ENCODE peak calls at places on chromosomes 6 and 20, in eight cellular contexts. R, M, Q, O, N, P, W and U are unnamed samples.

GRCh38 chr6:3751019-3751729 is at the start of gene PXDC1:
- DNase-seq in Q (no peak), W (no peak), P (peak; percentile 48), R (no peak), O (no peak), M (peak; percentile 61), N (no peak), U (no peak)

GRCh38 chr6:355373-355772 is 36.2 kb upstream of the IRF4 start:
- DNase-seq in W (no peak), O (no peak), M (no peak), P (no peak), R (no peak), Q (peak; percentile 41), N (no peak), U (no peak)

GRCh38 chr6:157912326-157912725 is 69.3 kb upstream of the SYNJ2 start:
- DNase-seq in Q (no peak), O (no peak), M (peak; percentile 29), N (no peak), R (no peak), W (no peak), P (no peak), U (no peak)

GRCh38 chr20:18314786-18315406 is 26.6 kb downstream of the ZNF133 start:
- DNase-seq in O (no peak), P (no peak), Q (no peak), N (no peak), W (no peak), R (no peak), M (no peak), U (no peak)

GRCh38 chr20:44706371-44707258 is 8.6 kb upstream of the CCN5 start:
- DNase-seq in P (no peak), Q (no peak), W (no peak), N (no peak), R (no peak), O (peak; percentile 52), M (no peak), U (peak; percentile 76)

GRCh38 chr20:12053348-12053747 is 135.7 kb downstream of the BTBD3 start:
- DNase-seq in O (no peak), W (no peak), M (peak; percentile 12), R (no peak), Q (no peak), P (no peak), N (no peak), U (no peak)

GRCh38 chr6:135871878-135872277 is 20.4 kb downstream of the PDE7B start:
- DNase-seq in M (no peak), P (no peak), R (no peak), Q (no peak), N (no peak), W (no peak), O (no peak), U (no peak)

GRCh38 chr6:88661136-88661535 is 302.3 kb downstream of the RNGTT start:
- DNase-seq in R (no peak), W (no peak), N (no peak), O (no peak), M (no peak), Q (no peak), P (no peak), U (no peak)

GRCh38 chr6:155959898-155960297 is 504.3 kb upstream of the NOX3 start:
- DNase-seq in M (no peak), W (peak; percentile 41), Q (no peak), R (no peak), N (no peak), O (no peak), P (no peak), U (no peak)

GRCh38 chr6:163942790-163943189 is 528.3 kb downstream of the QKI start:
- DNase-seq in P (no peak), M (no peak), N (no peak), O (no peak), Q (no peak), W (no peak), R (no peak), U (no peak)

GRCh38 chr20:46549188-46549967 is 1.1 kb downstream of the OCSTAMP start:
- DNase-seq in M (no peak), Q (no peak), N (no peak), O (no peak), R (no peak), P (no peak), W (no peak), U (no peak)

GRCh38 chr6:20853828-20854227 is 319.6 kb downstream of the CDKAL1 start:
- DNase-seq in N (no peak), W (no peak), Q (no peak), M (no peak), P (no peak), O (no peak), R (no peak), U (no peak)

GRCh38 chr20:25289886-25290597 is 42.2 kb downstream of the PYGB start:
- DNase-seq in O (peak; percentile 11), P (no peak), R (no peak), N (no peak), Q (no peak), M (peak; percentile 33), W (no peak), U (no peak)

GRCh38 chr6:138493413-138493812 is 5.9 kb downstream of the NHSL1 start:
- DNase-seq in M (peak; percentile 78), R (peak; percentile 20), O (no peak), P (peak; percentile 50), Q (peak; percentile 82), W (no peak), N (peak; percentile 38), U (no peak)

GRCh38 chr20:53829706-53830521 is 236.3 kb upstream of the ZNF217 start:
- DNase-seq in Q (no peak), N (no peak), R (no peak), M (no peak), O (no peak), W (no peak), P (no peak), U (no peak)

GRCh38 chr20:64100946-64101688 is 6.2 kb downstream of the NPBWR2 start:
- DNase-seq in P (no peak), M (peak; percentile 0), R (no peak), W (no peak), Q (no peak), N (no peak), O (no peak), U (no peak)

GRCh38 chr20:64101731-64102621 is 5.4 kb downstream of the NPBWR2 start:
- DNase-seq in N (peak; percentile 54), Q (no peak), P (peak; percentile 74), W (no peak), R (no peak), O (peak; percentile 33), M (peak; percentile 87), U (no peak)

GRCh38 chr20:64104667-64105451 is 2.5 kb downstream of the NPBWR2 start:
- DNase-seq in M (peak; percentile 1), R (no peak), W (no peak), O (peak; percentile 4), N (no peak), Q (no peak), P (no peak), U (no peak)

GRCh38 chr20:64103871-64104666 is 3.3 kb downstream of the NPBWR2 start:
- DNase-seq in W (no peak), M (peak; percentile 19), Q (no peak), N (no peak), R (no peak), P (no peak), O (peak; percentile 9), U (no peak)

GRCh38 chr20:64102647-64103354 is 4.6 kb downstream of the NPBWR2 start:
- DNase-seq in W (no peak), Q (no peak), R (no peak), P (peak; percentile 74), O (peak; percentile 16), M (peak; percentile 84), N (no peak), U (no peak)
- TF ChIP-seq CTCF in W (no peak), Q (no peak), R (no peak), P (no peak), O (no peak), M (no peak), N (no peak), U (no peak)

GRCh38 chr20:366042-366718 is 14.4 kb upstream of the TRIB3 start:
- DNase-seq in W (no peak), R (no peak), M (no peak), Q (no peak), N (no peak), O (no peak), P (no peak), U (no peak)

GRCh38 chr20:366719-367485 is 13.7 kb upstream of the TRIB3 start:
- DNase-seq in P (no peak), Q (no peak), R (no peak), M (no peak), O (no peak), W (no peak), N (no peak), U (no peak)

GRCh38 chr20:363319-364078 is 16.6 kb downstream of the NRSN2 start:
- DNase-seq in P (no peak), N (no peak), R (no peak), M (no peak), W (no peak), Q (no peak), O (no peak), U (no peak)

GRCh38 chr20:367486-367887 is 13.1 kb upstream of the TRIB3 start:
- DNase-seq in M (no peak), O (no peak), W (no peak), P (no peak), Q (no peak), N (no peak), R (no peak), U (no peak)

GRCh38 chr20:364905-365794 is 15.4 kb upstream of the TRIB3 start:
- DNase-seq in Q (no peak), O (no peak), P (no peak), W (no peak), N (no peak), R (no peak), M (peak; percentile 32), U (no peak)
- H3K4me1 ChIP-seq in Q (no peaks in the 10 kb centered on the region), O (peaks cover 8% of the 10 kb centered on the region), P (no peaks in the 10 kb centered on the region), W (no peaks in the 10 kb centered on the region), N (peaks cover 33% of the 10 kb centered on the region), R (peaks cover 8% of the 10 kb centered on the region), M (peaks cover 10% of the 10 kb centered on the region), U (peaks cover 6% of the 10 kb centered on the region)

GRCh38 chr6:11295969-11296368 is 63.5 kb upstream of the NEDD9 start:
- DNase-seq in R (no peak), M (no peak), P (no peak), O (no peak), Q (no peak), N (no peak), W (no peak), U (no peak)
- H3K27ac ChIP-seq in R (no peak overlapping the region), M (no peak overlapping the region), P (no peak overlapping the region), O (no peak overlapping the region), Q (no peak overlapping the region), N (no peak overlapping the region), W (no peak overlapping the region), U (no peak overlapping the region)

DNA sequence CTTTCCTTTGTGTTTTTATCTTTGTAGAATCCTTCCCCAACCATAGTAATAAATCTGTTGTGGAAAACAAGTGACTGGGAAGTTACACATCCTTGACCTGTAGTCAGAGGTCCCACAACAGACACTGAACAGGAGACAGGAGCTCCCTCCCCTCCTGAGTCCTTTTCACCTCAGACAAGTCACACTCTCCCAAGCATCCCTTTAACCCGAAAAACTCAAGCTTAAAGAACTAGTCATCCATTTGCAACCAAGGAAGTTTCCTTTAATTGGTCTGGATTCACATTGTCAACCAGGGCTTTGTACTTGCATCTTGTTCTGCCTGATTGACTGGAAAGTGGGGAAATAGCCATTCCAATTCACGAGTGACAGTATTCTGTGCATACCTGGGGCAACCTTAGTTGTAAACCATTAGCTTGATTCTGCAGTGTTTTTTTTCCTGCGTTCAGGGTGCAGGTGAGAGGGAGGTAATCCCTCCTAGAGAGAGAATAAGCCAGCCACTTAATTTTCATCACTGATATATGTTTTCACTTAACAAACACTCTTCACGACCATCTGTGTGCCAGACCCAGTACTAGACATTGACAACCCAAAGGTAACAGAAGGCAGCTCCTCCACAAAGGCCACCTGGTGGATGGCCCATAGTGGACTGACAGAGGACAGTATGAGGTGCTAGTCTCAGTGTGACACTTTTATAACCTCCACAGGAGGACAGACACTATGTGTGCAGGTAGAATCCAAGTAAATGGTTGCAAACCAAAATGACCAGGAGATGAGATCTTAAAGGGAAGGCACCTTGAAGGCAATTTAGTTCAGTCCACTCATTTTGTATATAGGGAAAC is 112.4 kb downstream of the SLX4IP start:
- DNase-seq in M (no peak), N (no peak), P (no peak), Q (no peak), W (no peak), R (no peak), O (no peak), U (no peak)
- TF ChIP-seq CTCF in M (no peak), N (no peak), P (no peak), Q (no peak), W (no peak), R (no peak), O (no peak), U (no peak)